ENCODE peak calls at places on chromosomes 3 and 15, in seven cellular contexts. T is activated naive CD8-positive, alpha-beta T cell treated with anti-CD3 and anti-CD28 coated beads, Interleukin-2, amount 50 U/mL, for 24 hours; P is glutamatergic neuron; W is nucleus accumbens; V is thoracic aorta; J is T-helper 2 cell; Z is cardiac muscle cell. B is an unnamed sample.

GRCh38 chr3:20769430-20769829 is 583.4 kb upstream of the SGO1 start:
- DNase-seq in T (no peak), P (no peak), W (no peak), V (no peak), J (no peak), Z (no peak), B (no peak)

GRCh38 chr3:87311309-87311708 is 34.9 kb upstream of the POU1F1 start:
- DNase-seq in T (no peak), P (no peak), W (no peak), V (no peak), J (no peak), Z (no peak), B (no peak)

GRCh38 chr3:31503456-31503855 is 29.3 kb upstream of the STT3B start:
- DNase-seq in T (no peak), P (no peak), W (no peak), V (no peak), J (no peak), Z (no peak), B (no peak)

GRCh38 chr3:47802734-47803477 is at the start of gene DHX30:
- DNase-seq in T (peak; percentile 89), P (peak; percentile 89), W (peak; percentile 80), V (peak; percentile 61), J (peak; percentile 88), Z (peak; percentile 92), B (peak; percentile 49)

GRCh38 chr3:88032245-88032644 is 26.6 kb downstream of the CGGBP1 start:
- DNase-seq in T (no peak), P (no peak), W (no peak), V (no peak), J (no peak), Z (no peak), B (no peak)

GRCh38 chr3:90180543-90180942 is 1073.1 kb downstream of the EPHA3 start:
- DNase-seq in T (no peak), P (no peak), W (no peak), V (no peak), J (no peak), Z (no peak), B (no peak)

GRCh38 chr15:88015228-88015860 is 241.2 kb downstream of the NTRK3 start:
- DNase-seq in T (no peak), P (no peak), W (no peak), V (no peak), J (no peak), Z (no peak), B (no peak)

GRCh38 chr3:141485578-141486415 is 1.0 kb upstream of the RASA2 start:
- DNase-seq in T (peak; percentile 25), P (no peak), W (no peak), V (no peak), J (peak; percentile 62), Z (peak; percentile 69), B (no peak)

GRCh38 chr15:35657679-35658201 is 111.8 kb upstream of the DPH6 start:
- DNase-seq in T (peak; percentile 3), P (no peak), W (no peak), V (no peak), J (peak; percentile 4), Z (peak; percentile 16), B (no peak)

GRCh38 chr3:152718810-152719209 is 116.1 kb upstream of the P2RY1 start:
- DNase-seq in T (no peak), P (no peak), W (no peak), V (no peak), J (no peak), Z (peak; percentile 23), B (no peak)

GRCh38 chr3:134381836-134382442 is 7.7 kb upstream of the AMOTL2 start:
- DNase-seq in T (no peak), P (no peak), W (no peak), V (no peak), J (no peak), Z (no peak), B (peak; percentile 20)

GRCh38 chr3:18111702-18112311 is 313.3 kb downstream of the SATB1 start:
- DNase-seq in T (peak; percentile 18), P (peak; percentile 64), W (no peak), V (no peak), J (peak; percentile 41), Z (peak; percentile 40), B (peak; percentile 4)

GRCh38 chr3:158742861-158743260 is 10.6 kb upstream of the RARRES1 start:
- DNase-seq in T (no peak), P (no peak), W (no peak), V (no peak), J (no peak), Z (peak; percentile 51), B (no peak)

GRCh38 chr3:171383206-171384018 is 76.8 kb downstream of the TNIK start:
- DNase-seq in T (no peak), P (no peak), W (no peak), V (no peak), J (peak; percentile 43), Z (peak; percentile 78), B (no peak)

GRCh38 chr15:100131321-100132224 is 210.2 kb downstream of the ADAMTS17 start:
- DNase-seq in T (peak; percentile 50), P (no peak), W (no peak), V (no peak), J (peak; percentile 43), Z (peak; percentile 75), B (no peak)

GRCh38 chr3:40333852-40334251 is 24.3 kb downstream of the EIF1B start:
- DNase-seq in T (no peak), P (no peak), W (no peak), V (no peak), J (no peak), Z (no peak), B (no peak)

B was measured in NCI-H774.